ENCODE peak calls at places on chromosomes 6 and 20, in ten cellular contexts. L is T-helper 2 cell, M is T-cell, R is activated gamma-delta T cell treated with Interleukin-2 at 50 U/mL for 16 hours, N is T47D, G is SJSA1, C is fibroblast of lung, P is GM12891, X is HTR-8/SVneo, K is ELF-1. Y is an unnamed sample.
A peak's percentile ranks its signal among the peaks of the same experiment; 100 is the strongest.

GRCh38 chr6:156919370-156919769 is 142.2 kb downstream of the ARID1B start:
- DNase-seq in C (no peak), K (no peak), X (no peak), M (no peak), P (no peak), G (no peak), N (no peak), L (no peak), R (no peak), Y (no peak)

GRCh38 chr20:17558154-17558940 is 11.5 kb upstream of the DSTN start:
- DNase-seq in M (no peak), G (peak; percentile 96), L (no peak), P (no peak), R (no peak), X (peak; percentile 79), C (peak; percentile 95), K (peak; percentile 57), N (no peak), Y (no peak)

GRCh38 chr6:10478187-10479040 is 42.7 kb upstream of the GCNT2 start:
- DNase-seq in M (no peak), P (no peak), N (peak; percentile 54), G (peak; percentile 62), L (no peak), X (peak; percentile 63), K (no peak), R (no peak), C (peak; percentile 28), Y (peak; percentile 28)

GRCh38 chr20:14235355-14235754 is 102.1 kb downstream of the FLRT3 start:
- DNase-seq in M (no peak), R (no peak), K (no peak), G (peak; percentile 39), L (no peak), X (no peak), C (peak; percentile 89), P (no peak), N (no peak), Y (no peak)

GRCh38 chr6:54204921-54205511 is 93.8 kb downstream of the MLIP start:
- DNase-seq in G (no peak), L (no peak), K (peak; percentile 4), N (no peak), X (no peak), C (peak; percentile 12), M (no peak), R (no peak), P (no peak), Y (no peak)

GRCh38 chr6:155115893-155116570 is 120.9 kb downstream of the TIAM2 start:
- DNase-seq in C (no peak), N (no peak), P (no peak), K (no peak), X (no peak), G (no peak), L (no peak), M (no peak), R (no peak), Y (no peak)

GRCh38 chr20:50283922-50284810 is 93.5 kb downstream of the CEBPB start:
- DNase-seq in G (peak; percentile 68), C (peak; percentile 69), R (no peak), M (no peak), X (peak; percentile 77), N (no peak), L (no peak), K (no peak), P (no peak), Y (no peak)

GRCh38 chr20:39778847-39779641 is 816.9 kb downstream of the DHX35 start:
- DNase-seq in K (no peak), P (no peak), M (no peak), N (no peak), L (no peak), C (peak; percentile 17), R (no peak), G (no peak), X (no peak), Y (no peak)

GRCh38 chr6:52983159-52983848 is 11.8 kb downstream of the GSTA4 start:
- DNase-seq in P (no peak), N (no peak), C (no peak), R (no peak), M (no peak), X (no peak), L (no peak), G (no peak), K (no peak), Y (no peak)

GRCh38 chr20:46056970-46057855 is 28.2 kb downstream of the SLC12A5 start:
- DNase-seq in X (peak; percentile 70), K (peak; percentile 68), L (no peak), N (no peak), R (no peak), M (peak; percentile 20), P (no peak), C (peak; percentile 42), G (peak; percentile 26), Y (no peak)

Y was measured in cerebellum.